ENCODE peak calls at places on chromosomes 11 and 22, in four cellular contexts. S is body of pancreas, F is HepG2, H is brain microvascular endothelial cell. Z is an unnamed sample.

GRCh38 chr11:67062526-67063373 is 6.1 kb downstream of the RHOD start:
- DNase-seq in S (no peak), F (no peak), H (no peak), Z (no peak)

GRCh38 chr11:119615003-119615878 is 113.8 kb downstream of the NECTIN1 start:
- DNase-seq in S (peak), F (peak), H (peak), Z (peak)

GRCh38 chr11:103601230-103601846 is 435.1 kb upstream of the DDI1 start:
- DNase-seq in S (peak), F (peak), H (peak), Z (peak)

GRCh38 chr11:71433648-71434450 is 14.3 kb downstream of the DHCR7 start:
- DNase-seq in S (no peak), F (peak), H (no peak), Z (no peak)

GRCh38 chr11:126403039-126403438 is 47.6 kb downstream of the ST3GAL4 start:
- DNase-seq in S (no peak), F (no peak), H (no peak), Z (no peak)

GRCh38 chr11:43567396-43567975 is 113.1 kb upstream of the HSD17B12 start:
- DNase-seq in S (no peak), F (peak), H (no peak), Z (peak)

GRCh38 chr22:24051028-24051427 is 39.9 kb downstream of the CABIN1 start:
- DNase-seq in S (no peak), F (no peak), H (no peak), Z (no peak)

GRCh38 chr22:30680998-30681770 is 13.5 kb upstream of the OSBP2 start:
- DNase-seq in S (no peak), F (no peak), H (no peak), Z (no peak)

GRCh38 chr22:18091916-18092526 is 14.2 kb downstream of the PEX26 start:
- DNase-seq in S (peak), F (peak), H (no peak), Z (peak)

GRCh38 chr22:34943830-34944229 is 122.1 kb upstream of the ISX start:
- DNase-seq in S (no peak), F (no peak), H (no peak), Z (no peak)

GRCh38 chr22:19869497-19870152 is 15.0 kb upstream of the GNB1L start:
- DNase-seq in S (peak), F (no peak), H (no peak), Z (no peak)

GRCh38 chr11:64396079-64396591 is 37.2 kb downstream of the RPS6KA4 start:
- DNase-seq in S (no peak), F (no peak), H (no peak), Z (no peak)

GRCh38 chr11:70032943-70033710 is 45.0 kb upstream of the ANO1 start:
- DNase-seq in S (no peak), F (no peak), H (no peak), Z (no peak)

GRCh38 chr22:37569921-37570660 is 9.8 kb downstream of the LGALS2 start:
- DNase-seq in S (peak), F (no peak), H (no peak), Z (no peak)

GRCh38 chr11:68810164-68810563 is 31.6 kb downstream of the CPT1A start:
- DNase-seq in S (peak), F (no peak), H (peak), Z (no peak)

GRCh38 chr11:15539645-15540044 is 424.9 kb downstream of the INSC start:
- DNase-seq in S (no peak), F (no peak), H (no peak), Z (no peak)

GRCh38 chr22:24585461-24585860 is 7.4 kb downstream of the LRRC75B start:
- DNase-seq in S (no peak), F (no peak), H (no peak), Z (no peak)

GRCh38 chr22:27796118-27796517 is 5.4 kb downstream of the MN1 start:
- DNase-seq in S (no peak), F (no peak), H (no peak), Z (no peak)

GRCh38 chr11:35372565-35373283 is 46.6 kb downstream of the SLC1A2 start:
- DNase-seq in S (no peak), F (no peak), H (no peak), Z (no peak)

GRCh38 chr11:65643971-65644370 is 6.1 kb downstream of the SIPA1 start:
- DNase-seq in S (no peak), F (no peak), H (no peak), Z (no peak)

GRCh38 chr11:94912806-94913205 is 60.5 kb downstream of the CWC15 start:
- DNase-seq in S (no peak), F (no peak), H (no peak), Z (no peak)

GRCh38 chr11:134504146-134504905 is 92.3 kb upstream of the B3GAT1 start:
- DNase-seq in S (no peak), F (no peak), H (no peak), Z (no peak)

GRCh38 chr22:43275545-43275981 is 67.6 kb downstream of the SCUBE1 start:
- DNase-seq in S (no peak), F (peak), H (peak), Z (no peak)

GRCh38 chr11:79493555-79494171 is 52.8 kb upstream of the TENM4 start:
- DNase-seq in S (peak), F (peak), H (peak), Z (peak)

GRCh38 chr11:100769617-100770016 is 82.5 kb downstream of the ARHGAP42 start:
- DNase-seq in S (no peak), F (no peak), H (no peak), Z (no peak)
- TF ChIP-seq CTCF in S (no peak), F (no peak), H (no peak), Z (no peak)

GRCh38 chr11:2302280-2302843 is 549 bp downstream of the TSPAN32 start:
- DNase-seq in S (no peak), F (no peak), H (no peak), Z (no peak)

GRCh38 chr11:2300290-2300935 is 1.3 kb downstream of the C11orf21 start:
- DNase-seq in S (no peak), F (no peak), H (no peak), Z (no peak)

GRCh38 chr11:2300936-2301630 is 635 bp downstream of the C11orf21 start:
- DNase-seq in S (no peak), F (no peak), H (no peak), Z (no peak)

GRCh38 chr11:2302844-2303626 is 1.2 kb downstream of the TSPAN32 start:
- DNase-seq in S (peak), F (no peak), H (no peak), Z (no peak)

DNA sequence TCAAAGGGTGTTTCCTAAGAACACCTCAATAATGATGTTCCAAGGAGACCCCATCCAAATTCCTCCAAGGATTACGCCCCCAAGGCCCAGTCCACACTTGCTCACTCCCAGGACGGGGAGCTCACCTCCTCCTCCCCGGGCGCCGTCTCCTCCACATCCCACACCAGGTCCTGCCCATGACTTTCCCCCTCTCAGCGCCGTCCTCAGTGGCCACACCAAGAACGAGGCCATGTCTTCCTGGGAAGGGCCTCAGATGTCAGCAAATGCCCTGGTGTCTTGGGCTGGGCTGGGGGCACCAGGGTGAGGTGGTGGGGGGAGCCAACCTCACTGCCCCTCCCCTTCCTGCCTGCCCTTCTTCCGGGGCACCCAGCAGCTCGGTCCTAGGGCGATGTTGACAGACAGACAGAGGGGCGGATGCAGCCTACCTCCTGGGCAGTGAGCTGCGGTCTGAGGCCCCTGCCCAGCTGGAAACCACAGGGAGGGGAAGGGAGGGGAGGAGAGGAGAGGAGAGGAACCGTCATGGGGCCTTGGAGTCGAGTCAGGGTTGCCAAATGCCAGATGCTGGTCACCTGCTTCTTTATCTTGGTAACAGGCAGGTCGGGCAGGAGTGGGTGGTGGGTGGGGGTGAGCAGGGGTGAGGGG is at the start of the genes C11orf21 and TSPAN32:
- DNase-seq in S (peak), F (peak), H (no peak), Z (peak)
- H3K4me3 ChIP-seq in S (no peak), F (no peak), H (no peak), Z (no peak)

GRCh38 chr11:129699711-129700304 is 115.8 kb upstream of the TMEM45B start:
- DNase-seq in S (no peak), F (no peak), H (no peak), Z (no peak)
- TF ChIP-seq CTCF in S (no peak), F (no peak), H (peak), Z (no peak)

GRCh38 chr11:61828379-61828628 is 204 bp downstream of the FADS2 start:
- DNase-seq in S (no peak), F (no peak), H (no peak), Z (no peak)

GRCh38 chr11:61828629-61829407 is 718 bp downstream of the FADS2 start:
- DNase-seq in S (peak), F (no peak), H (no peak), Z (peak)

GRCh38 chr11:61830318-61831105 is 2.4 kb downstream of the FADS2 start:
- DNase-seq in S (no peak), F (no peak), H (no peak), Z (peak)

GRCh38 chr11:61827573-61828378 is at the start of gene FADS2:
- DNase-seq in S (peak), F (peak), H (peak), Z (peak)

DNA sequence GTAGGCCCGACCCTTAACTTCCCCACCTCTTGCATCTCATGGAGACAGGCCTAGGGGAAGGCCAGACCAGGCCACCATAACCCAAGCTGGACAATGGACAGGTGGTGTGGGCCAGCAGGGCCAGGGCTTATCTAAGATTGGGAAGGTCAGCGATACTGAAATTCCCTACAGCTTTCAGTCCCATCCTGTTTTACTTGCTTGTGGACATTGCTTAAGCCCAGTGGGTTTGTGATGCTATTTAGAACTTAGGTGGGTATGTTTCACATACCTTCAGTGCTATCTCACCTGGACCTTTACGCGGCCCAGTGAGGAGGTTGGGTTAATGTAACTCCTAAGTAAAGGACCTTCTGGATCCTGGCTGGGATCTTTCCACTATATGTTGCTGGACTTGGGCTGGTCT is 1.7 kb downstream of the FADS2 start:
- DNase-seq in S (no peak), F (no peak), H (no peak), Z (no peak)
- H3K4me3 ChIP-seq in S (no peak), F (peak), H (peak), Z (peak)

GRCh38 chr11:44785856-44786606 is 59.3 kb downstream of the TSPAN18 start:
- DNase-seq in S (no peak), F (no peak), H (no peak), Z (no peak)
- TF ChIP-seq CTCF in S (no peak), F (no peak), H (no peak), Z (peak)

GRCh38 chr11:114164546-114164945 is 105.0 kb downstream of the ZBTB16 start:
- DNase-seq in S (no peak), F (no peak), H (no peak), Z (no peak)
- H3K4me3 ChIP-seq in S (no peak), F (no peak), H (no peak), Z (no peak)

GRCh38 chr11:86403458-86403857 is 28.8 kb downstream of the CCDC81 start:
- DNase-seq in S (no peak), F (no peak), H (no peak), Z (no peak)

GRCh38 chr11:86414032-86414431 is 39.3 kb downstream of the CCDC81 start:
- DNase-seq in S (no peak), F (no peak), H (no peak), Z (no peak)

GRCh38 chr11:86408845-86409244 is 34.2 kb downstream of the CCDC81 start:
- DNase-seq in S (no peak), F (no peak), H (no peak), Z (no peak)
- TF ChIP-seq CTCF in S (no peak), F (no peak), H (peak), Z (peak)